ENCODE peak calls at places on chromosomes 5 and 9, in four cellular contexts. F is neuronal stem cell; A is stimulated activated CD4-positive, alpha-beta T cell treated with anti-CD3 and anti-CD28 coated beads, TNF-alpha, amount 100 ng/mL, for 24 hours; O is RWPE1. N is an unnamed sample.
A peak's percentile ranks its signal among the peaks of the same experiment; 100 is the strongest.

GRCh38 chr5:119031905-119032304 is 39.0 kb upstream of the DMXL1 start:
- DNase-seq in F (no peak), A (peak; percentile 21), O (no peak), N (no peak)

GRCh38 chr9:109780453-109781033 is 545 bp downstream of the PALM2AKAP2 start:
- DNase-seq in F (peak; percentile 31), A (no peak), O (peak; percentile 36), N (no peak)

GRCh38 chr5:174725991-174726601 is 1.7 kb downstream of the MSX2 start:
- DNase-seq in F (no peak), A (no peak), O (no peak), N (no peak)

GRCh38 chr9:92563701-92564100 is 27.9 kb upstream of the ECM2 start:
- DNase-seq in F (no peak), A (no peak), O (no peak), N (no peak)

GRCh38 chr9:83220737-83221136 is 157.8 kb upstream of the RASEF start:
- DNase-seq in F (no peak), A (no peak), O (peak; percentile 55), N (no peak)

GRCh38 chr9:17462869-17463464 is 115.9 kb upstream of the SH3GL2 start:
- DNase-seq in F (peak; percentile 47), A (no peak), O (peak; percentile 18), N (peak; percentile 57)

GRCh38 chr5:6712136-6712581 is 1.1 kb upstream of the TENT4A start:
- DNase-seq in F (peak; percentile 51), A (peak; percentile 35), O (no peak), N (peak; percentile 71)

GRCh38 chr9:91714020-91714721 is 235.9 kb downstream of the ROR2 start:
- DNase-seq in F (peak; percentile 26), A (peak; percentile 26), O (peak; percentile 39), N (peak; percentile 54)

GRCh38 chr5:16051246-16051645 is 128.3 kb downstream of the MARCHF11 start:
- DNase-seq in F (no peak), A (no peak), O (no peak), N (no peak)

GRCh38 chr5:111259636-111260035 is 35.5 kb downstream of the CAMK4 start:
- DNase-seq in F (no peak), A (no peak), O (peak; percentile 16), N (no peak)

GRCh38 chr9:134328341-134328840 is 2.1 kb downstream of the RXRA start:
- DNase-seq in F (peak; percentile 69), A (no peak), O (peak; percentile 41), N (no peak)

GRCh38 chr9:132059351-132059750 is 20.3 kb downstream of the MED27 start:
- DNase-seq in F (no peak), A (no peak), O (no peak), N (no peak)

GRCh38 chr5:151911011-151911410 is 13.6 kb downstream of the GLRA1 start:
- DNase-seq in F (no peak), A (no peak), O (peak; percentile 45), N (no peak)

GRCh38 chr9:37969130-37969529 is 65.2 kb upstream of the SLC25A51 start:
- DNase-seq in F (no peak), A (no peak), O (no peak), N (peak; percentile 65)

N was measured in LoVo.